ENCODE peak calls at places on chromosomes 7 and 10, in nine cellular contexts. One of them, this sample, is unnamed.

GRCh38 chr7:21923663-21924062 is 22.0 kb downstream of the CDCA7L start:
- DNase-seq in ascending aorta: no peak
- DNase-seq in Calu3: no peak
- DNase-seq in IMR-90: peak
- DNase-seq in NCI-H1436: peak
- DNase-seq in neural crest cell: no peak
- DNase-seq in choroid plexus epithelial cell: peak
- DNase-seq in activated CD4-positive, alpha-beta T cell treated with anti-CD3 and anti-CD28 coated beads for 4 hours: no peak
- DNase-seq in body of pancreas: peak
- DNase-seq in this sample: peak

GRCh38 chr10:123988694-123989093 is 97.1 kb upstream of the CPXM2 start:
- DNase-seq in ascending aorta: no peak
- DNase-seq in Calu3: no peak
- DNase-seq in IMR-90: no peak
- DNase-seq in NCI-H1436: no peak
- DNase-seq in neural crest cell: no peak
- DNase-seq in choroid plexus epithelial cell: no peak
- DNase-seq in activated CD4-positive, alpha-beta T cell treated with anti-CD3 and anti-CD28 coated beads for 4 hours: no peak
- DNase-seq in body of pancreas: no peak
- DNase-seq in this sample: no peak

GRCh38 chr10:29860159-29860558 is 199.2 kb downstream of the JCAD start:
- DNase-seq in ascending aorta: no peak
- DNase-seq in Calu3: no peak
- DNase-seq in IMR-90: peak
- DNase-seq in NCI-H1436: no peak
- DNase-seq in neural crest cell: no peak
- DNase-seq in choroid plexus epithelial cell: peak
- DNase-seq in activated CD4-positive, alpha-beta T cell treated with anti-CD3 and anti-CD28 coated beads for 4 hours: no peak
- DNase-seq in body of pancreas: no peak
- DNase-seq in this sample: no peak

GRCh38 chr10:6171891-6172354 is 30.8 kb upstream of the PFKFB3 start:
- DNase-seq in ascending aorta: peak
- DNase-seq in Calu3: no peak
- DNase-seq in IMR-90: peak
- DNase-seq in NCI-H1436: no peak
- DNase-seq in neural crest cell: no peak
- DNase-seq in choroid plexus epithelial cell: peak
- DNase-seq in activated CD4-positive, alpha-beta T cell treated with anti-CD3 and anti-CD28 coated beads for 4 hours: peak
- DNase-seq in body of pancreas: peak
- DNase-seq in this sample: no peak

GRCh38 chr10:63644398-63645142 is 123.4 kb downstream of the REEP3 start:
- DNase-seq in ascending aorta: no peak
- DNase-seq in Calu3: no peak
- DNase-seq in IMR-90: no peak
- DNase-seq in NCI-H1436: no peak
- DNase-seq in neural crest cell: no peak
- DNase-seq in choroid plexus epithelial cell: no peak
- DNase-seq in activated CD4-positive, alpha-beta T cell treated with anti-CD3 and anti-CD28 coated beads for 4 hours: no peak
- DNase-seq in body of pancreas: no peak
- DNase-seq in this sample: no peak

GRCh38 chr10:119538632-119539358 is 3.7 kb downstream of the RGS10 start:
- DNase-seq in ascending aorta: no peak
- DNase-seq in Calu3: no peak
- DNase-seq in IMR-90: no peak
- DNase-seq in NCI-H1436: no peak
- DNase-seq in neural crest cell: no peak
- DNase-seq in choroid plexus epithelial cell: peak
- DNase-seq in activated CD4-positive, alpha-beta T cell treated with anti-CD3 and anti-CD28 coated beads for 4 hours: peak
- DNase-seq in body of pancreas: no peak
- DNase-seq in this sample: no peak

GRCh38 chr10:59971915-59972314 is 65.6 kb upstream of the CCDC6 start:
- DNase-seq in ascending aorta: no peak
- DNase-seq in Calu3: peak
- DNase-seq in IMR-90: no peak
- DNase-seq in NCI-H1436: no peak
- DNase-seq in neural crest cell: no peak
- DNase-seq in choroid plexus epithelial cell: peak
- DNase-seq in activated CD4-positive, alpha-beta T cell treated with anti-CD3 and anti-CD28 coated beads for 4 hours: no peak
- DNase-seq in body of pancreas: peak
- DNase-seq in this sample: no peak

GRCh38 chr7:106552645-106553445 is 108.1 kb downstream of the CCDC71L start:
- DNase-seq in ascending aorta: no peak
- DNase-seq in Calu3: no peak
- DNase-seq in IMR-90: peak
- DNase-seq in NCI-H1436: no peak
- DNase-seq in neural crest cell: no peak
- DNase-seq in choroid plexus epithelial cell: no peak
- DNase-seq in activated CD4-positive, alpha-beta T cell treated with anti-CD3 and anti-CD28 coated beads for 4 hours: no peak
- DNase-seq in body of pancreas: no peak
- DNase-seq in this sample: no peak

GRCh38 chr10:116080553-116080952 is 192.5 kb downstream of the GFRA1 start:
- DNase-seq in ascending aorta: no peak
- DNase-seq in Calu3: no peak
- DNase-seq in IMR-90: peak
- DNase-seq in NCI-H1436: no peak
- DNase-seq in neural crest cell: no peak
- DNase-seq in choroid plexus epithelial cell: peak
- DNase-seq in activated CD4-positive, alpha-beta T cell treated with anti-CD3 and anti-CD28 coated beads for 4 hours: no peak
- DNase-seq in body of pancreas: no peak
- DNase-seq in this sample: no peak